ENCODE peak calls at places on chromosomes 2 and 18, in six cellular contexts. S, M, L, X, U and A are unnamed samples.

GRCh38 chr2:56167616-56168015 is 16.2 kb upstream of the CCDC85A start:
- DNase-seq in S (no peak), M (no peak), L (no peak), X (no peak), U (no peak), A (no peak)

GRCh38 chr18:62341423-62341920 is 16.4 kb downstream of the TNFRSF11A start:
- DNase-seq in S (no peak), M (no peak), L (no peak), X (no peak), U (no peak), A (no peak)

GRCh38 chr2:181457741-181458425 is 697 bp downstream of the ITGA4 start:
- DNase-seq in S (no peak), M (peak; percentile 76), L (no peak), X (peak; percentile 13), U (peak; percentile 93), A (peak; percentile 41)

GRCh38 chr2:242001853-242002252 is 132.3 kb downstream of the RTP5 start:
- DNase-seq in S (no peak), M (peak; percentile 17), L (no peak), X (no peak), U (peak; percentile 47), A (no peak)

GRCh38 chr18:57122906-57123510 is 23.9 kb upstream of the BOD1L2 start:
- DNase-seq in S (no peak), M (peak; percentile 54), L (no peak), X (no peak), U (no peak), A (no peak)

GRCh38 chr2:85019121-85019520 is 48.2 kb downstream of the KCMF1 start:
- DNase-seq in S (peak; percentile 40), M (no peak), L (no peak), X (no peak), U (no peak), A (no peak)

GRCh38 chr2:136360790-136361189 is 242.8 kb upstream of the CXCR4 start:
- DNase-seq in S (no peak), M (no peak), L (no peak), X (no peak), U (no peak), A (no peak)

GRCh38 chr2:119013640-119014039 is 71.6 kb downstream of the MARCO start:
- DNase-seq in S (no peak), M (no peak), L (no peak), X (no peak), U (no peak), A (no peak)

GRCh38 chr2:46655551-46656436 is 176.4 kb downstream of the TMEM247 start:
- DNase-seq in S (no peak), M (no peak), L (no peak), X (no peak), U (no peak), A (no peak)

GRCh38 chr2:220935789-220936321 is 636.2 kb downstream of the EPHA4 start:
- DNase-seq in S (no peak), M (no peak), L (no peak), X (no peak), U (no peak), A (no peak)

GRCh38 chr2:67436221-67436620 is 39.1 kb downstream of the ETAA1 start:
- DNase-seq in S (no peak), M (no peak), L (no peak), X (no peak), U (no peak), A (no peak)

GRCh38 chr18:61797691-61798590 is 94.9 kb downstream of the RNF152 start:
- DNase-seq in S (no peak), M (no peak), L (no peak), X (no peak), U (no peak), A (no peak)

GRCh38 chr2:28717339-28717758 is 34.3 kb upstream of the PPP1CB start:
- DNase-seq in S (peak; percentile 54), M (no peak), L (peak; percentile 55), X (no peak), U (peak; percentile 77), A (no peak)

GRCh38 chr2:216991563-216991962 is 131.7 kb upstream of the TNP1 start:
- DNase-seq in S (no peak), M (no peak), L (no peak), X (no peak), U (no peak), A (no peak)

GRCh38 chr18:65735166-65735565 is 15.6 kb upstream of the CDH7 start:
- DNase-seq in S (no peak), M (no peak), L (no peak), X (no peak), U (no peak), A (no peak)

GRCh38 chr2:3588084-3588483 is 6.8 kb upstream of the COLEC11 start:
- DNase-seq in S (no peak), M (no peak), L (no peak), X (no peak), U (no peak), A (no peak)

GRCh38 chr2:24912986-24913385 is 7.1 kb downstream of the ADCY3 start:
- DNase-seq in S (no peak), M (no peak), L (no peak), X (no peak), U (peak; percentile 24), A (no peak)

GRCh38 chr2:227655454-227655853 is 11.2 kb upstream of the SCYGR5 start:
- DNase-seq in S (peak; percentile 61), M (no peak), L (peak; percentile 93), X (no peak), U (no peak), A (no peak)

GRCh38 chr2:160329196-160329595 is 129.1 kb upstream of the ITGB6 start:
- DNase-seq in S (no peak), M (no peak), L (no peak), X (no peak), U (no peak), A (no peak)

GRCh38 chr2:10478916-10479315 is 30.8 kb upstream of the ODC1 start:
- DNase-seq in S (no peak), M (peak; percentile 49), L (no peak), X (no peak), U (peak; percentile 41), A (no peak)

GRCh38 chr2:205637037-205637602 is 45.2 kb upstream of the NRP2 start:
- DNase-seq in S (no peak), M (no peak), L (no peak), X (no peak), U (no peak), A (no peak)

GRCh38 chr2:193738892-193739291 is 1544.2 kb upstream of the TMEFF2 start:
- DNase-seq in S (no peak), M (peak; percentile 48), L (no peak), X (no peak), U (no peak), A (no peak)

GRCh38 chr2:240362826-240363717 is 72.4 kb upstream of the GPC1 start:
- DNase-seq in S (no peak), M (no peak), L (no peak), X (no peak), U (peak; percentile 52), A (no peak)

GRCh38 chr2:25453199-25453903 is 111.6 kb upstream of the DNMT3A start:
- DNase-seq in S (peak; percentile 14), M (no peak), L (no peak), X (no peak), U (no peak), A (no peak)

GRCh38 chr2:164843346-164843841 is 1.8 kb upstream of the COBLL1 start:
- DNase-seq in S (peak; percentile 86), M (no peak), L (no peak), X (no peak), U (no peak), A (no peak)

DNA sequence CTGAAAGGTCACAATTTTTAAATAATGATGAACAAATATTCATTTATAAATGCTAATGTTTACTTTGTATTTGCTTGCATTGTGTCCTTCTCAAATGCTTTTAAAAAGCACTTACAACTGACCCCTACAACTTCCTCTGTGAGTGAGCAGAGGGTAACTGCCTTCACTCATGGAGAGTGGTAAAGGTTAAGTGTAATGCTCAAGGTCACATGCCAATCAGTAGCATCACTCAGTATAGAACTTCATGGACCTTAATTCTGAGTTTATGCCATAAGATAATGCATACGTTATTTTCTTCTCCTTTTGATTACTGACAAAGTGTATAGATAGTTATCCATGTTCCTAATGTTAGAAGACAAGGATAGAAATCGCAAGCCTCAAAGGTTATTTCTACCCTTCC is 91.8 kb upstream of the SERTAD2 start:
- DNase-seq in S (no peak), M (no peak), L (no peak), X (no peak), U (no peak), A (no peak)
- H3K4me1 ChIP-seq in S (peaks cover 8% of the 10 kb centered on the region), M (no peaks in the 10 kb centered on the region), L (peaks cover 31% of the 10 kb centered on the region), X (peaks cover 9% of the 10 kb centered on the region), U (peaks cover 34% of the 10 kb centered on the region), A (peaks cover 13% of the 10 kb centered on the region)

DNA sequence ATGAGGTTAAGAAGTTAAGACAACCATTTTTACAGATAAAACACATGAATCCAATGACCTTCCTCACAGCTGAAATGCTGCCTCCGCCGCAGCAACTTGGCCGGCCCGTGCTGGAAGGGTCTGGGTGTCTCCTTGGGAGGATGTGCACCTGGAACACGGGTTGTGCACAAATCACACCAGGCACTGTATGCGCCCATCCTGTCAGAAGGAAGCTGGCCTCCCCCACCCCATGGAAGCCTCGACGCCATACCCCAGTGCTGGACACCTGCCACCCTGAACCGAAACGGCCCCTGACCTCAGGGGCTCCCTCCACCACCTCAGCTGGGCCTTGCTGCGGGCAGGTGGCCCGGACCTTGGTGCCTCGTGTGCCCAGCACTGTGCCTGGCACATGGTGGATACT is 111.8 kb downstream of the PXDN start:
- DNase-seq in S (no peak), M (no peak), L (no peak), X (no peak), U (no peak), A (no peak)
- H3K4me1 ChIP-seq in S (peaks cover 23% of the 10 kb centered on the region), M (no peaks in the 10 kb centered on the region), L (peaks cover 8% of the 10 kb centered on the region), X (no peaks in the 10 kb centered on the region), U (no peaks in the 10 kb centered on the region), A (no peaks in the 10 kb centered on the region)

GRCh38 chr2:239213420-239214101 is 187.3 kb downstream of the HDAC4 start:
- DNase-seq in S (no peak), M (no peak), L (no peak), X (no peak), U (no peak), A (no peak)
- H3K4me1 ChIP-seq in S (no peaks in the 10 kb centered on the region), M (peaks cover 14% of the 10 kb centered on the region), L (peaks cover 7% of the 10 kb centered on the region), X (peaks cover 38% of the 10 kb centered on the region), U (peaks cover 33% of the 10 kb centered on the region), A (peaks cover 37% of the 10 kb centered on the region)

GRCh38 chr2:62662548-62662947 is 43.0 kb upstream of the EHBP1 start:
- DNase-seq in S (no peak), M (no peak), L (no peak), X (no peak), U (no peak), A (no peak)

GRCh38 chr2:62662131-62662530 is 43.4 kb upstream of the EHBP1 start:
- DNase-seq in S (no peak), M (no peak), L (no peak), X (no peak), U (no peak), A (no peak)

GRCh38 chr2:62665446-62665845 is 40.1 kb upstream of the EHBP1 start:
- DNase-seq in S (no peak), M (no peak), L (no peak), X (no peak), U (no peak), A (no peak)

GRCh38 chr2:62663920-62664319 is 41.6 kb upstream of the EHBP1 start:
- DNase-seq in S (no peak), M (no peak), L (no peak), X (no peak), U (no peak), A (no peak)

DNA sequence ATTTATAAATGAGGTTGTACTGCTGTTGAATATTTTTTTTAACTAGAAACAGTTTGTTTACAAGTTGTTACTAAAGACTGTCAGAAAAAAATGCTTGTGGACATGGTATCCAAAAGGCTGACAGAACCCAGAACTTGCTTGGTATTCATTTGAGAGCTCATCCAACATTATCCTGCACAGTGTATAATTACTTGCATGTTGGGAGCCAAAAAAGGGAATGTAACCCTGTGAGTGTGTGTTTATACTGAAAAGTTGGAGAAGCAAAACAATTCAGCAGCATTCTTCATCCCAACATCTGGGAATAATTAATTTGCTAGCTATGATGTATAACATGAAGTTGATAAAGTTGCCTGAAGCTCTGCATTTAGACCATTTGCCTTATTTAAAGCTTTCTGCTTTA is 42.1 kb upstream of the EHBP1 start:
- DNase-seq in S (no peak), M (no peak), L (no peak), X (no peak), U (no peak), A (no peak)
- H3K4me1 ChIP-seq in S (peaks cover 37% of the 10 kb centered on the region), M (no peaks in the 10 kb centered on the region), L (peaks cover 47% of the 10 kb centered on the region), X (no peaks in the 10 kb centered on the region), U (peaks cover 23% of the 10 kb centered on the region), A (no peaks in the 10 kb centered on the region)